ENCODE peak calls at places on chromosome 6, in six cellular contexts. One of them, this sample, is unnamed.

GRCh38 chr6:57004292-57004691 is 42.2 kb upstream of the KIAA1586 start:
- DNase-seq in GM06990: no peak
- DNase-seq in tibial artery: no peak
- DNase-seq in K562: no peak
- DNase-seq in Peyer's patch: no peak
- DNase-seq in RWPE2: no peak
- DNase-seq in this sample: no peak

GRCh38 chr6:145406733-145407256 is 328.5 kb downstream of the EPM2A start:
- DNase-seq in K562: no peak
- DNase-seq in tibial artery: no peak
- DNase-seq in RWPE2: no peak
- DNase-seq in GM06990: no peak
- DNase-seq in Peyer's patch: no peak
- DNase-seq in this sample: no peak

GRCh38 chr6:109322825-109323580 is 59.3 kb downstream of the CD164 start:
- DNase-seq in RWPE2: no peak
- DNase-seq in tibial artery: peak; percentile 64
- DNase-seq in Peyer's patch: no peak
- DNase-seq in GM06990: no peak
- DNase-seq in K562: no peak
- DNase-seq in this sample: peak; percentile 30

GRCh38 chr6:4347877-4348276 is 212.5 kb upstream of the ECI2 start:
- DNase-seq in K562: no peak
- DNase-seq in GM06990: no peak
- DNase-seq in RWPE2: no peak
- DNase-seq in tibial artery: no peak
- DNase-seq in Peyer's patch: no peak
- DNase-seq in this sample: no peak

GRCh38 chr6:114119056-114119455 is 148.1 kb upstream of the HDAC2 start:
- DNase-seq in Peyer's patch: no peak
- DNase-seq in GM06990: no peak
- DNase-seq in K562: no peak
- DNase-seq in tibial artery: no peak
- DNase-seq in RWPE2: no peak
- DNase-seq in this sample: no peak

GRCh38 chr6:106749611-106750010 is 120.2 kb downstream of the QRSL1 start:
- DNase-seq in tibial artery: no peak
- DNase-seq in K562: no peak
- DNase-seq in Peyer's patch: no peak
- DNase-seq in GM06990: no peak
- DNase-seq in RWPE2: no peak
- DNase-seq in this sample: no peak

GRCh38 chr6:11233936-11234573 is 1.6 kb upstream of the NEDD9 start:
- DNase-seq in RWPE2: no peak
- DNase-seq in tibial artery: no peak
- DNase-seq in K562: no peak
- DNase-seq in GM06990: no peak
- DNase-seq in Peyer's patch: no peak
- DNase-seq in this sample: no peak

GRCh38 chr6:134722429-134722828 is 227.5 kb downstream of the ALDH8A1 start:
- DNase-seq in K562: no peak
- DNase-seq in tibial artery: no peak
- DNase-seq in GM06990: no peak
- DNase-seq in RWPE2: no peak
- DNase-seq in Peyer's patch: no peak
- DNase-seq in this sample: no peak

GRCh38 chr6:45209762-45210161 is 118.4 kb upstream of the RUNX2 start:
- DNase-seq in tibial artery: no peak
- DNase-seq in Peyer's patch: no peak
- DNase-seq in GM06990: no peak
- DNase-seq in K562: no peak
- DNase-seq in RWPE2: no peak
- DNase-seq in this sample: no peak

GRCh38 chr6:27541212-27541931 is 68.5 kb upstream of the ZNF184 start:
- DNase-seq in K562: peak; percentile 53
- DNase-seq in GM06990: no peak
- DNase-seq in Peyer's patch: no peak
- DNase-seq in tibial artery: no peak
- DNase-seq in RWPE2: no peak
- DNase-seq in this sample: peak; percentile 66

GRCh38 chr6:4377635-4378034 is 242.3 kb upstream of the ECI2 start:
- DNase-seq in K562: no peak
- DNase-seq in Peyer's patch: no peak
- DNase-seq in GM06990: no peak
- DNase-seq in tibial artery: no peak
- DNase-seq in RWPE2: no peak
- DNase-seq in this sample: no peak

GRCh38 chr6:21586760-21587181 is 6.8 kb upstream of the SOX4 start:
- DNase-seq in RWPE2: no peak
- DNase-seq in tibial artery: no peak
- DNase-seq in K562: no peak
- DNase-seq in Peyer's patch: peak; percentile 72
- DNase-seq in GM06990: no peak
- DNase-seq in this sample: no peak

GRCh38 chr6:19261642-19262041 is 575.5 kb upstream of the ID4 start:
- DNase-seq in K562: no peak
- DNase-seq in RWPE2: no peak
- DNase-seq in tibial artery: no peak
- DNase-seq in GM06990: no peak
- DNase-seq in Peyer's patch: no peak
- DNase-seq in this sample: no peak

DNA sequence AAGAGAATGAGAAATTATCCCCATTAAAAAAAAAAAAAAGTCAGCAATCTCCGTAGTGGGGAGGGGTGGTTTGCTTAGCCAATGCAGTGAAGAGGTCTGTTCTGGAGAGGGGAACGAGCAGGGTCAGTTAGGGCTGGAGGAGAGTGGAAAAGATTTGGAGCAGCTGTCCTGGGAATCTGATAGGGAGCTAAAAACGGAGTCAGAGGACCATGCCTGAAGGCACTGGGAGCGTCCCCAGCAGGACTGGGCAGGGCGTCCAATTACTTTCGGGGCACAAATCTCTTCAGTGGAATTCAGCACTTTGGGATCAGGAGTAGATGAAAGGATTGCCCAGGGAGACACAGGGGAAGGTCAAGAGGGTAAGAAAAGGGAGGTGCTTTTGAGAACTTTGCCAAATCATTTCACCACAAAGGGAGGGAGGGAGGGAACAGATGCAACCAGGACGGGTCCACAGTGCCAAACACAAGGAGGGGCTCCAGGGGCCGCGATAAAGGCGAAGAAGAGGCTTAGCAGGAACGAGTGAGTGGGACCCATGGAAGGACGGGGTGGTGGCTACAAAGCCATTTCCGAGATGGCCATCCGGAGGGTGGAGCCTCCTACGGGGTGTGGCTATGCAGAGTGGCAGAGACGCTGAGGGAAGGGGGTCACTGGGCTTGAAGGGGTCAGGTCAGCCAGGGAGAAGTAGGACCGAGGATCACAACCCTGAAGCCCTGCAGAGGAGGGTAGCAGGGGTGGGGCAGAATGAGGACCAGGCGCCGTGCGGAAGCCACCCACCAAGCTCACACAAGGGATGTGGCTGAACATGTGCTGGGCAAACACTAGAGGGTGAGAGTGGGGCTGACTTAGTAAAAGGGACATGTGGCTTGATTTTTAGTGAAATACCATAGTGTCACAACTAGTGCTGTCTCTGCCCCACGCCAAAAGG is 180.1 kb upstream of the RREB1 start:
- DNase-seq in GM06990: no peak
- DNase-seq in Peyer's patch: no peak
- DNase-seq in K562: peak; percentile 86
- DNase-seq in RWPE2: no peak
- DNase-seq in tibial artery: no peak
- DNase-seq in this sample: peak; percentile 14
- TF ChIP-seq CTCF in GM06990: no peak
- TF ChIP-seq CTCF in Peyer's patch: no peak
- TF ChIP-seq CTCF in K562: peak; percentile 58
- TF ChIP-seq CTCF in RWPE2: no peak
- TF ChIP-seq CTCF in tibial artery: no peak
- TF ChIP-seq CTCF in this sample: no peak

DNA sequence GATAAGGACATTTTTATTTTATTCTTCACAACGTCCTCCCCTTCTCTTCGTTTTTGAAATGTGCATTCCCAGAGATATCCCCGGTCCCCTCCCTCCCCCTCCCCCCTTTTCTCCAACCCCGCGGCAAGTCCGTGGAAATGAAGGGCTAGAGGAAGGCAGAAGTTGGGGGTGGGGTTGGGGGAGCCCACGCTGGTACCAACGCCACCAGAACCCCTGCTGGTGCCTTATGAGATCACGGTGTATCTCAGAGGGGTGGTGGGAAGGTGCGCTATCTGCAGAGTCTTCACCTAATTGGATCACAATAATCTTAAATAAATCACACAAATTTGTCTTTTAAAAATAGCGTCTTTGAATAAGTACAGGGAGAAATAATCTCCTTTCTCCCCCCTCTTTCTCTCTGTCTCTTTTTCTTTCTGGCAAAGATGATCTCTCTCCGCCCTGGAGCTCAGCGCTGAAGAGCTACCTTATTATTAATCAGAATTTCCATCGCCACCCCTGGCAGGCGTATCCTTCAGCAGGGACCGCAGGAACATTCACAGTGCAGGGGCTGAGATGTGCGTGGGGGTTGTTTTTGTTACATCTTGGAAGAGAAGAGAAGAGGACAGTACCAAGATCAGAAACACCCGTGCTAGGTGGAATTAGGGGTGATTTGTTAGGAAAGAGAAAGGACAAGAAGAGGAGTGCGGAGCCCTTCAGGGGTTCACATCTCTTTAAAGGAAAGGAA is 924 bp downstream of the CLVS2 start:
- DNase-seq in RWPE2: no peak
- DNase-seq in GM06990: no peak
- DNase-seq in tibial artery: no peak
- DNase-seq in K562: no peak
- DNase-seq in Peyer's patch: no peak
- DNase-seq in this sample: no peak
- H3K4me3 ChIP-seq in RWPE2: no peak overlapping the region
- H3K4me3 ChIP-seq in GM06990: no peak overlapping the region
- H3K4me3 ChIP-seq in tibial artery: peak overlapping the region; percentile 41
- H3K4me3 ChIP-seq in K562: no peak overlapping the region
- H3K4me3 ChIP-seq in Peyer's patch: no peak overlapping the region
- H3K4me3 ChIP-seq in this sample: no peak overlapping the region

GRCh38 chr6:132084811-132085509 is 133.8 kb upstream of the CCN2 start:
- DNase-seq in Peyer's patch: no peak
- DNase-seq in GM06990: peak; percentile 6
- DNase-seq in tibial artery: no peak
- DNase-seq in K562: no peak
- DNase-seq in RWPE2: no peak
- DNase-seq in this sample: peak; percentile 62

GRCh38 chr6:132076452-132076851 is 125.3 kb upstream of the CCN2 start:
- DNase-seq in K562: no peak
- DNase-seq in GM06990: no peak
- DNase-seq in Peyer's patch: no peak
- DNase-seq in RWPE2: no peak
- DNase-seq in tibial artery: no peak
- DNase-seq in this sample: no peak

GRCh38 chr6:132082421-132082820 is 131.2 kb upstream of the CCN2 start:
- DNase-seq in K562: no peak
- DNase-seq in tibial artery: no peak
- DNase-seq in GM06990: no peak
- DNase-seq in Peyer's patch: no peak
- DNase-seq in RWPE2: no peak
- DNase-seq in this sample: no peak

GRCh38 chr6:132081338-132081737 is 130.2 kb upstream of the CCN2 start:
- DNase-seq in RWPE2: no peak
- DNase-seq in Peyer's patch: no peak
- DNase-seq in K562: no peak
- DNase-seq in tibial artery: no peak
- DNase-seq in GM06990: no peak
- DNase-seq in this sample: no peak

DNA sequence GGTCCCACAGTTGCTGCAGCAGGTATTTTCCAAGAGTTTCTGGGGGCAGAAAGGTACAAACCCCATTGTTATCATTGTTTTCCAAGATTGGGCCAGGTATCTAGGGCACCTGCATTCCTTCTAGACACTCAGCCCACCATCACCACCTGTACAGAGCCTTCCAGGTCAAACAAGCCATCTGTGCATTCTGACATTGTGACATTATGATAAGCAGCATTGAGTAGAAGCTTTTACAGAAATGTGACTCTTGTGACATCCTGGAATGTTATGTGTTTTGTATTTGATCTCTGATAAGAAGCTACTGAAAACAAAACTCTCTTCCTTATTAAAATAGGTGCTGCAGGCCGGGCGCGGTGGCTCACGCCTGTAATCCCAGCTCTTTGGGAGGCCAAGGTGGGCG is 128.1 kb upstream of the CCN2 start:
- DNase-seq in tibial artery: no peak
- DNase-seq in RWPE2: no peak
- DNase-seq in K562: no peak
- DNase-seq in GM06990: no peak
- DNase-seq in Peyer's patch: no peak
- DNase-seq in this sample: no peak
- TF ChIP-seq CTCF in tibial artery: no peak
- TF ChIP-seq CTCF in RWPE2: no peak
- TF ChIP-seq CTCF in K562: no peak
- TF ChIP-seq CTCF in GM06990: no peak
- TF ChIP-seq CTCF in Peyer's patch: no peak
- TF ChIP-seq CTCF in this sample: no peak

GRCh38 chr6:98764378-98764911 is 69.9 kb upstream of the POU3F2 start:
- DNase-seq in RWPE2: no peak
- DNase-seq in Peyer's patch: no peak
- DNase-seq in K562: no peak
- DNase-seq in tibial artery: no peak
- DNase-seq in GM06990: no peak
- DNase-seq in this sample: no peak
- H3K4me3 ChIP-seq in RWPE2: peak overlapping the region; percentile 13
- H3K4me3 ChIP-seq in Peyer's patch: no peak overlapping the region
- H3K4me3 ChIP-seq in K562: no peak overlapping the region
- H3K4me3 ChIP-seq in tibial artery: no peak overlapping the region
- H3K4me3 ChIP-seq in GM06990: no peak overlapping the region
- H3K4me3 ChIP-seq in this sample: no peak overlapping the region

GRCh38 chr6:26020291-26020982 is 57.8 kb downstream of the TRIM38 start:
- DNase-seq in Peyer's patch: peak; percentile 94
- DNase-seq in GM06990: peak; percentile 92
- DNase-seq in tibial artery: peak; percentile 76
- DNase-seq in RWPE2: peak; percentile 61
- DNase-seq in K562: peak; percentile 61
- DNase-seq in this sample: peak; percentile 96
- TF ChIP-seq CTCF in Peyer's patch: no peak
- TF ChIP-seq CTCF in GM06990: peak; percentile 8
- TF ChIP-seq CTCF in tibial artery: no peak
- TF ChIP-seq CTCF in RWPE2: no peak
- TF ChIP-seq CTCF in K562: no peak
- TF ChIP-seq CTCF in this sample: no peak